ENCODE peak calls at places on chromosomes 3 and 15, in six cellular contexts. X is HS-5; J is skeletal muscle cell; Y is stimulated activated CD4-positive, alpha-beta T cell treated with anti-CD3 and anti-CD28 coated beads, Interleukin-4, amount 100 ng/mL, for 24 hours; H is kidney glomerular epithelial cell; K is mesenteric fat pad. C is an unnamed sample.

GRCh38 chr15:40930430-40931299 is 1.5 kb downstream of the DLL4 start:
- DNase-seq in X (no peak), J (no peak), Y (peak; percentile 47), H (no peak), K (no peak), C (no peak)

GRCh38 chr3:59245879-59246501 is 196.2 kb upstream of the CFAP20DC start:
- DNase-seq in X (peak; percentile 24), J (no peak), Y (no peak), H (peak; percentile 80), K (no peak), C (no peak)

GRCh38 chr3:71102111-71103039 is 481.2 kb downstream of the FOXP1 start:
- DNase-seq in X (peak; percentile 91), J (peak; percentile 88), Y (no peak), H (peak; percentile 54), K (no peak), C (no peak)

GRCh38 chr15:63872759-63873510 is 39.2 kb upstream of the HERC1 start:
- DNase-seq in X (no peak), J (no peak), Y (no peak), H (peak; percentile 38), K (no peak), C (no peak)

GRCh38 chr3:42148982-42149432 is 57.9 kb downstream of the TRAK1 start:
- DNase-seq in X (no peak), J (peak; percentile 79), Y (no peak), H (peak; percentile 47), K (no peak), C (no peak)

GRCh38 chr3:8745619-8746370 is 12.2 kb downstream of the CAV3 start:
- DNase-seq in X (no peak), J (no peak), Y (no peak), H (no peak), K (peak; percentile 88), C (no peak)

GRCh38 chr3:114005406-114005987 is 50.8 kb downstream of the CCDC191 start:
- DNase-seq in X (no peak), J (no peak), Y (no peak), H (no peak), K (no peak), C (no peak)

GRCh38 chr3:39848365-39848764 is 39.0 kb downstream of the MYRIP start:
- DNase-seq in X (no peak), J (no peak), Y (no peak), H (no peak), K (no peak), C (no peak)

GRCh38 chr15:46461416-46461815 is 826.6 kb downstream of the SQOR start:
- DNase-seq in X (no peak), J (no peak), Y (no peak), H (peak; percentile 4), K (no peak), C (no peak)

GRCh38 chr3:153210116-153210515 is 48.1 kb downstream of the RAP2B start:
- DNase-seq in X (no peak), J (no peak), Y (no peak), H (no peak), K (no peak), C (no peak)